ENCODE peak calls at places on chromosomes 1 and 21, in ten cellular contexts. C is GM12892, H is GM12891, L is GM23338, G is stomach, V is SK-N-MC, T is SK-N-SH, U is sigmoid colon, F is breast epithelium, Z is endothelial cell of umbilical vein. B is an unnamed sample.

GRCh38 chr1:11064942-11065341 is 5.1 kb upstream of the SRM start:
- DNase-seq in H (no peak), Z (no peak), L (no peak), T (no peak), C (no peak), V (no peak), G (no peak), F (no peak), U (no peak), B (no peak)

GRCh38 chr21:39644069-39644468 is 31.3 kb downstream of the B3GALT5 start:
- DNase-seq in Z (no peak), V (no peak), U (no peak), L (no peak), F (no peak), H (no peak), G (no peak), C (no peak), T (no peak), B (no peak)

GRCh38 chr21:28959367-28960099 is 33.1 kb downstream of the LTN1 start:
- DNase-seq in G (no peak), V (no peak), C (no peak), T (no peak), U (no peak), Z (peak; percentile 28), F (no peak), H (no peak), L (no peak), B (no peak)

GRCh38 chr1:59502009-59502691 is 205.3 kb downstream of the FGGY start:
- DNase-seq in G (no peak), Z (no peak), U (no peak), T (peak; percentile 37), V (no peak), C (no peak), H (no peak), F (no peak), L (no peak), B (no peak)

GRCh38 chr1:2174348-2175054 is 20.1 kb downstream of the FAAP20 start:
- DNase-seq in C (peak; percentile 80), F (no peak), U (peak; percentile 89), V (no peak), G (peak; percentile 48), H (peak; percentile 81), Z (peak; percentile 54), T (peak; percentile 94), L (peak; percentile 91), B (peak; percentile 50)

GRCh38 chr1:215878128-215878527 is 311.0 kb downstream of the KCTD3 start:
- DNase-seq in T (no peak), C (no peak), G (no peak), F (no peak), Z (no peak), L (no peak), U (no peak), V (no peak), H (no peak), B (no peak)

GRCh38 chr1:44924835-44925464 is 61.4 kb downstream of the EIF2B3 start:
- DNase-seq in L (peak; percentile 35), V (no peak), Z (peak; percentile 93), G (no peak), C (no peak), U (no peak), H (no peak), F (no peak), T (no peak), B (no peak)

GRCh38 chr1:24911651-24912144 is 18.4 kb downstream of the RUNX3 start:
- DNase-seq in U (no peak), T (no peak), G (no peak), Z (no peak), F (no peak), V (no peak), C (no peak), H (no peak), L (no peak), B (no peak)

GRCh38 chr1:181104042-181104789 is 15.7 kb downstream of the IER5 start:
- DNase-seq in F (no peak), U (no peak), C (no peak), Z (no peak), T (no peak), L (peak; percentile 67), H (no peak), G (no peak), V (no peak), B (no peak)

GRCh38 chr1:211511947-211512346 is 20.0 kb upstream of the RD3 start:
- DNase-seq in Z (peak; percentile 72), T (no peak), L (no peak), H (no peak), F (no peak), V (no peak), C (no peak), G (peak; percentile 34), U (no peak), B (no peak)

GRCh38 chr1:197675475-197676324 is 99.6 kb downstream of the DENND1B start:
- DNase-seq in G (no peak), T (no peak), V (peak; percentile 78), F (no peak), U (no peak), C (no peak), Z (no peak), L (peak; percentile 30), H (no peak), B (peak; percentile 11)

GRCh38 chr1:109214695-109215623 is 1.2 kb downstream of the SARS1 start:
- DNase-seq in H (peak; percentile 31), G (peak; percentile 40), L (peak; percentile 59), C (no peak), V (peak; percentile 75), Z (peak; percentile 74), U (peak; percentile 75), F (no peak), T (peak; percentile 69), B (peak; percentile 59)

GRCh38 chr1:107228704-107229103 is 87.9 kb downstream of the NTNG1 start:
- DNase-seq in G (no peak), V (no peak), T (no peak), H (no peak), F (no peak), U (no peak), C (no peak), L (no peak), Z (no peak), B (no peak)

GRCh38 chr1:101410048-101410878 is 173.4 kb downstream of the S1PR1 start:
- DNase-seq in T (no peak), H (no peak), L (no peak), U (no peak), V (no peak), C (no peak), Z (peak; percentile 88), G (no peak), F (no peak), B (no peak)

GRCh38 chr1:234870020-234870378 is 258.6 kb downstream of the TOMM20 start:
- DNase-seq in G (no peak), Z (no peak), U (no peak), T (no peak), F (no peak), V (no peak), C (no peak), L (no peak), H (no peak), B (no peak)

GRCh38 chr1:47999097-47999496 is 1.9 kb upstream of the TRABD2B start:
- DNase-seq in Z (no peak), L (no peak), C (no peak), F (no peak), V (no peak), T (no peak), H (no peak), U (no peak), G (no peak), B (no peak)

GRCh38 chr1:17181785-17182464 is 23.0 kb upstream of the PADI1 start:
- DNase-seq in F (no peak), H (no peak), L (peak; percentile 36), V (no peak), Z (no peak), U (no peak), T (no peak), G (no peak), C (no peak), B (no peak)

GRCh38 chr1:150272379-150272840 is at the start of gene C1orf54:
- DNase-seq in F (no peak), V (no peak), Z (peak; percentile 63), H (no peak), T (no peak), C (no peak), G (no peak), U (peak; percentile 87), L (peak; percentile 89), B (peak; percentile 26)
- TF ChIP-seq POLR2AphosphoS5 in F (no peak), V (peak; percentile 44), Z (no peak), H (no peak), T (peak; percentile 34), C (no peak), G (no peak), U (peak; percentile 33), L (peak; percentile 46), B (no peak)

GRCh38 chr1:40628903-40629292 is 36.6 kb downstream of the RIMS3 start:
- DNase-seq in V (no peak), H (no peak), T (no peak), F (no peak), L (no peak), Z (no peak), U (no peak), G (no peak), C (no peak), B (no peak)
- TF ChIP-seq POLR2AphosphoS5 in V (no peak), H (no peak), T (no peak), F (no peak), L (no peak), Z (no peak), U (no peak), G (no peak), C (no peak), B (no peak)

DNA sequence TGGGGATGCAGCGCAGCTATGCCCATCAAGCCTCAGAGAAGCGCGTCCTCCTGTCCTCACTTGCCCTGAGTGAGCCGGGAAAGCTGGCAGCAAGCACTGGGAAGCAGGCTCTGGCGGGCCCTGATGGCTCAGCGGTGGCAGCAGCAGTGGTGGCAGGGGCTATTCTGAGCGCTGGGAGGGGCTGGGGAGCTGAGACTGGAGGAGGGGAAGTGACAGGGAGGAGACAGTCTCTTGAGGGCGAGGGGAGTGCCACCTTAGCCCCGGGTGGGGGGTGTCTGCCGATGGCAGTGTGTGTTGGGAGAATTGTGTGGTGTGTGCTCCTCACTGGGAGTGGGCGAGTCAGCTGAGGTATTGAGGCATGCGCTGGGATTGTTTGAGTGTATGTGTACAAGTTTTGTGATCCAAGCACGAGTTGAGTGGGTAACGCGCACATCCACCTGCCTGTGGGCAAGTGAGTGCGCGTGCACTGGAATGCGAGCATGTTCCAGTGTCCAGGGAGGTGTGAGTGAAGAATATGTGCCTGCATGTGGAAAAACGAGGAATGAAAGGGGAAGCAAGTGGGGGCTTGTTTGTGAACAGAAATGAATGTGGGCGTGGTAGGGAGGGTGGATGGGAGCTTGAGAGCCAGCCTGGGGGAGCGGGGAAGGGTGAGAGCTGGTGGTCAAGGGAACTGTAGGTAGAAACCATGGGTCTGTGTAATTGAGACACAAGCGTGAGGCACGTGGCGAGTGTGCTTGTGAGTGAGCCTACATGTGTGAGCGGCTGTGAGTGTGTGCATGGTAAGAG is 2.9 kb upstream of the FOXO6 start:
- DNase-seq in T (no peak), F (no peak), Z (no peak), G (no peak), L (peak; percentile 61), C (no peak), U (no peak), H (no peak), V (no peak), B (no peak)
- TF ChIP-seq POLR2AphosphoS5 in T (no peak), F (no peak), Z (no peak), G (no peak), L (no peak), C (no peak), U (no peak), H (no peak), V (no peak), B (no peak)

GRCh38 chr1:213669964-213670691 is 317.6 kb upstream of the PROX1 start:
- DNase-seq in F (no peak), Z (no peak), H (no peak), U (no peak), G (no peak), V (no peak), L (peak; percentile 86), T (no peak), C (no peak), B (peak; percentile 37)
- TF ChIP-seq POLR2AphosphoS5 in F (no peak), Z (no peak), H (no peak), U (no peak), G (no peak), V (no peak), L (peak; percentile 48), T (no peak), C (no peak), B (no peak)

B was measured in transverse colon.